ENCODE peak calls at places on chromosomes 12 and 14, in eight cellular contexts. X, W, N, V, Z, Q, R and G are unnamed samples.

GRCh38 chr12:49641748-49642369 is 18.5 kb downstream of the PRPF40B start:
- DNase-seq in X (no peak), W (no peak), Q (peak; percentile 22), N (no peak), Z (no peak), R (no peak), V (no peak), G (no peak)

GRCh38 chr12:5037795-5038357 is 5.8 kb upstream of the KCNA5 start:
- DNase-seq in V (no peak), Q (no peak), R (no peak), Z (no peak), X (no peak), W (no peak), N (no peak), G (no peak)

GRCh38 chr12:64082866-64083268 is 139.2 kb downstream of the KICS2 start:
- DNase-seq in Q (peak; percentile 33), Z (no peak), W (no peak), R (no peak), V (no peak), X (no peak), N (no peak), G (peak; percentile 35)

GRCh38 chr14:51039285-51039684 is 55.6 kb downstream of the TRIM9 start:
- DNase-seq in R (no peak), X (no peak), Z (no peak), N (no peak), V (no peak), W (no peak), Q (no peak), G (no peak)

GRCh38 chr14:103006991-103007520 is 50.3 kb downstream of the CDC42BPB start:
- DNase-seq in W (no peak), N (no peak), Q (no peak), Z (no peak), X (no peak), V (no peak), R (no peak), G (no peak)

GRCh38 chr14:61877050-61877390 is 114.8 kb downstream of the SNAPC1 start:
- DNase-seq in Q (no peak), X (no peak), V (no peak), R (no peak), N (no peak), Z (no peak), W (no peak), G (no peak)

GRCh38 chr12:66269757-66270383 is 32.4 kb upstream of the HELB start:
- DNase-seq in V (no peak), R (peak; percentile 30), N (peak; percentile 18), W (peak; percentile 60), X (peak; percentile 29), Q (no peak), Z (peak; percentile 17), G (no peak)

GRCh38 chr12:59097876-59098275 is 177.6 kb upstream of the LRIG3 start:
- DNase-seq in Z (no peak), Q (no peak), V (no peak), W (no peak), R (no peak), N (no peak), X (no peak), G (no peak)

GRCh38 chr12:102232446-102232845 is 34.8 kb upstream of the PMCH start:
- DNase-seq in X (peak; percentile 71), R (no peak), W (no peak), Z (no peak), Q (no peak), V (no peak), N (peak; percentile 4), G (no peak)

GRCh38 chr14:87888136-87888999 is 104.6 kb downstream of the GALC start:
- DNase-seq in R (no peak), X (peak; percentile 21), Q (no peak), Z (no peak), W (no peak), V (no peak), N (no peak), G (peak; percentile 20)

GRCh38 chr12:14275886-14276285 is 89.6 kb upstream of the ATF7IP start:
- DNase-seq in R (no peak), W (no peak), N (no peak), Q (no peak), X (no peak), V (no peak), Z (no peak), G (no peak)